ENCODE peak calls at places on chromosomes 11 and 22, in nine cellular contexts. Q is Karpas-422; E is substantia nigra; I is prostate gland; U is lung; P is RWPE1; T is left ventricle myocardium inferior; V is CD8-positive, alpha-beta T cell; R is lower lobe of right lung. Y is an unnamed sample.

GRCh38 chr22:17829691-17830040 is 55.4 kb upstream of the BID start:
- DNase-seq in U (no peak), T (no peak), V (no peak), E (no peak), R (no peak), P (no peak), I (no peak), Q (no peak), Y (no peak)

GRCh38 chr22:17549655-17550054 is 13.6 kb upstream of the SLC25A18 start:
- DNase-seq in U (no peak), V (no peak), E (no peak), I (no peak), Q (no peak), P (no peak), R (no peak), T (no peak), Y (no peak)

GRCh38 chr22:29623553-29624169 is 20.2 kb downstream of the NF2 start:
- DNase-seq in E (no peak), P (no peak), U (no peak), Q (no peak), R (no peak), T (no peak), V (no peak), I (no peak), Y (no peak)

GRCh38 chr22:50705851-50706351 is 32.1 kb upstream of the ACR start:
- DNase-seq in Q (no peak), R (peak), V (no peak), I (no peak), U (no peak), T (peak), P (no peak), E (no peak), Y (no peak)

GRCh38 chr22:44159230-44159629 is 21.5 kb upstream of the PARVG start:
- DNase-seq in V (no peak), T (no peak), P (no peak), I (no peak), Q (no peak), E (no peak), R (no peak), U (no peak), Y (no peak)

GRCh38 chr11:72648737-72649136 is 25.5 kb downstream of the PDE2A start:
- DNase-seq in I (no peak), Q (no peak), V (no peak), E (no peak), U (no peak), T (no peak), P (no peak), R (no peak), Y (no peak)

GRCh38 chr22:49965291-49966040 is 4.9 kb downstream of the PIM3 start:
- DNase-seq in P (no peak), R (peak), T (peak), I (no peak), Q (no peak), E (no peak), U (no peak), V (no peak), Y (peak)

GRCh38 chr11:116126540-116126939 is 622.3 kb upstream of the CADM1 start:
- DNase-seq in I (no peak), U (peak), T (no peak), Q (no peak), E (no peak), V (no peak), R (no peak), P (no peak), Y (no peak)

GRCh38 chr22:19679476-19680099 is 34.7 kb upstream of the SEPTIN5 start:
- DNase-seq in I (no peak), V (peak), T (peak), U (peak), P (no peak), Q (peak), E (no peak), R (peak), Y (no peak)

GRCh38 chr11:16989554-16989953 is 24.7 kb downstream of the PLEKHA7 start:
- DNase-seq in Q (no peak), E (no peak), P (no peak), I (no peak), U (no peak), V (no peak), T (no peak), R (no peak), Y (no peak)

GRCh38 chr11:16984229-16984628 is 30.0 kb downstream of the PLEKHA7 start:
- DNase-seq in P (no peak), R (no peak), T (no peak), V (no peak), E (no peak), I (no peak), U (no peak), Q (no peak), Y (no peak)

GRCh38 chr11:16986434-16987204 is 27.6 kb downstream of the PLEKHA7 start:
- DNase-seq in I (peak), R (peak), P (no peak), Q (peak), E (no peak), T (no peak), U (peak), V (peak), Y (no peak)

GRCh38 chr11:16985297-16985696 is 28.9 kb downstream of the PLEKHA7 start:
- DNase-seq in U (no peak), P (no peak), I (no peak), V (no peak), R (peak), Q (peak), E (no peak), T (no peak), Y (no peak)

GRCh38 chr11:16987205-16987568 is 27.0 kb downstream of the PLEKHA7 start:
- DNase-seq in I (peak), E (no peak), V (no peak), Q (peak), R (no peak), T (no peak), P (no peak), U (peak), Y (no peak)
- H3K27ac ChIP-seq in I (peak), E (no peak), V (no peak), Q (no peak), R (peak), T (no peak), P (no peak), U (no peak), Y (no peak)

DNA sequence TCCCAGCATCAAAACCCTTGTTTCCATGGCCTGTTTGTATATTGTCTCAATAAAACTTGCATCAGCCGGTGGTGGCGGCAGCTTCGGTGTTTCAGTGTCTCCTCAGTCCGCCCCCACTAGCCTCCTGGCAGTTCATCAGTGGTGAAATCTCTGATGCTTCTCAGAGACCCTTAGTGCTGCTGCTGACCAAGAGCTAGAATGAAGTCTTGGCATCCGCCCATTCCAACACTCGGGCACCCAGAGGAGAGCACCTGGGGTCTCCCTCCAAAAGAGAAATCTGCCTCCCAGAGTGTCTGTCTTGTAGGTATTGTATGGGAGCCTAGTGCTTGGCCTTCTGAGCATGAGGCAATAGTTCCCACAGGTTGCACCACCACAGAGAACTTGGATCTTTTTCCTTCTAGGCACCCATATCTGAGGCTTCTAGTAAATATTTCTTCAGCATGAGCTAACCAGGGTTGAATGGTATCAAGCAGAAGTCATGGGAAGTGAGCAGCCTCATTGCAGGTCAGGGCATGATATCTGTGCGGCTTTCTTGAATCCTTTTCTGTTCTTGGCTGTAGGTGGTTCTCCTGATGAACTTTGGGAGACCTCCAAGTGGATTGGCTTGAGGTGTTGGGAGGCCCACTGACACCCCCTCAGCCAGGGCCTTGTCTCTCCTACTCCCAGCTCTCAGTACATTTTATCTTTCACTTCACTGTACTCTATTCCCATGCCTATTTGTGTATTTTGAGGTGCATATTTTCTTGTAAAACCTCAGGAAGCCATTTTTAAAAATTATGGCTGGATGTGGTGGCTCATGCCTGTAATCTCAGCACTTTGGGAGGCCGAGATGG is 13.2 kb upstream of the AIFM3 start:
- DNase-seq in Q (no peak), P (peak), U (no peak), T (no peak), V (no peak), R (no peak), I (peak), E (no peak), Y (no peak)
- H3K27ac ChIP-seq in Q (no peak), P (peak), U (no peak), T (no peak), V (no peak), R (no peak), I (peak), E (no peak), Y (no peak)

GRCh38 chr11:61917357-61918109 is at the start of gene RAB3IL1:
- DNase-seq in T (peak), U (no peak), V (no peak), I (no peak), Q (no peak), E (peak), P (peak), R (no peak), Y (peak)

GRCh38 chr11:61917043-61917356 is 366 bp downstream of the RAB3IL1 start:
- DNase-seq in T (no peak), U (no peak), Q (no peak), E (no peak), I (no peak), V (no peak), R (no peak), P (no peak), Y (no peak)

GRCh38 chr11:61919841-61920631 is 2.7 kb upstream of the RAB3IL1 start:
- DNase-seq in Q (no peak), R (no peak), E (no peak), I (no peak), T (peak), U (no peak), V (no peak), P (no peak), Y (no peak)

GRCh38 chr11:61919113-61919840 is 1.9 kb upstream of the RAB3IL1 start:
- DNase-seq in Q (no peak), P (no peak), V (no peak), T (no peak), U (no peak), I (no peak), R (no peak), E (no peak), Y (no peak)

GRCh38 chr11:61918251-61919112 is 1.1 kb upstream of the RAB3IL1 start:
- DNase-seq in P (no peak), E (no peak), T (peak), U (no peak), Q (no peak), I (no peak), R (no peak), V (no peak), Y (peak)
- H3K27ac ChIP-seq in P (no peak), E (peak), T (peak), U (peak), Q (no peak), I (peak), R (peak), V (no peak), Y (peak)

GRCh38 chr11:83035070-83035854 is 36.4 kb downstream of the RAB30 start:
- DNase-seq in R (no peak), E (no peak), T (no peak), V (no peak), Q (peak), I (no peak), P (no peak), U (no peak), Y (peak)
- H3K27ac ChIP-seq in R (no peak), E (peak), T (peak), V (no peak), Q (peak), I (no peak), P (peak), U (no peak), Y (peak)